ENCODE peak calls at places on chromosome 6, in four cellular contexts. G is left lung, C is ascending aorta, F is RWPE1. X is an unnamed sample.

GRCh38 chr6:69138893-69139494 is 503.9 kb downstream of the ADGRB3 start:
- DNase-seq in G (no peak), C (no peak), F (peak; percentile 16), X (no peak)

GRCh38 chr6:168042426-168043192 is 36.4 kb downstream of the FRMD1 start:
- DNase-seq in F (no peak), C (no peak), G (no peak), X (no peak)

GRCh38 chr6:148972481-148972880 is 225.7 kb downstream of the UST start:
- DNase-seq in F (peak; percentile 80), G (peak; percentile 86), C (no peak), X (peak; percentile 51)

GRCh38 chr6:142820336-142821016 is 124.5 kb downstream of the HIVEP2 start:
- DNase-seq in C (no peak), F (no peak), G (no peak), X (no peak)

GRCh38 chr6:34049395-34050342 is 96.2 kb downstream of the GRM4 start:
- DNase-seq in G (peak; percentile 43), F (no peak), C (no peak), X (no peak)

GRCh38 chr6:66418906-66419305 is 711.9 kb upstream of the EYS start:
- DNase-seq in C (no peak), F (no peak), G (no peak), X (no peak)

GRCh38 chr6:11770546-11771466 is 7.8 kb downstream of the ADTRP start:
- DNase-seq in C (peak; percentile 96), F (peak; percentile 96), G (peak; percentile 86), X (no peak)

GRCh38 chr6:168533428-168533827 is 92.4 kb downstream of the SMOC2 start:
- DNase-seq in G (no peak), F (no peak), C (no peak), X (no peak)

GRCh38 chr6:151905072-151905471 is 97.6 kb downstream of the ESR1 start:
- DNase-seq in C (no peak), F (no peak), G (no peak), X (no peak)

GRCh38 chr6:156852858-156853216 is 75.7 kb downstream of the ARID1B start:
- DNase-seq in F (no peak), C (no peak), G (no peak), X (no peak)

GRCh38 chr6:97203343-97203742 is 79.7 kb downstream of the MMS22L start:
- DNase-seq in F (no peak), C (no peak), G (no peak), X (no peak)

GRCh38 chr6:111781055-111781708 is 92.1 kb downstream of the FYN start:
- DNase-seq in C (no peak), F (peak; percentile 10), G (no peak), X (no peak)

GRCh38 chr6:52104979-52105378 is 17.6 kb upstream of the PKHD1 start:
- DNase-seq in G (no peak), F (no peak), C (no peak), X (no peak)

GRCh38 chr6:134247854-134248580 is 69.9 kb downstream of the SGK1 start:
- DNase-seq in C (no peak), G (no peak), F (no peak), X (no peak)

GRCh38 chr6:52598123-52598823 is 21.4 kb upstream of the TRAM2 start:
- DNase-seq in G (no peak), F (peak; percentile 52), C (peak; percentile 85), X (peak; percentile 68)

GRCh38 chr6:156658186-156658585 is 119.0 kb upstream of the ARID1B start:
- DNase-seq in F (no peak), C (no peak), G (no peak), X (no peak)

DNA sequence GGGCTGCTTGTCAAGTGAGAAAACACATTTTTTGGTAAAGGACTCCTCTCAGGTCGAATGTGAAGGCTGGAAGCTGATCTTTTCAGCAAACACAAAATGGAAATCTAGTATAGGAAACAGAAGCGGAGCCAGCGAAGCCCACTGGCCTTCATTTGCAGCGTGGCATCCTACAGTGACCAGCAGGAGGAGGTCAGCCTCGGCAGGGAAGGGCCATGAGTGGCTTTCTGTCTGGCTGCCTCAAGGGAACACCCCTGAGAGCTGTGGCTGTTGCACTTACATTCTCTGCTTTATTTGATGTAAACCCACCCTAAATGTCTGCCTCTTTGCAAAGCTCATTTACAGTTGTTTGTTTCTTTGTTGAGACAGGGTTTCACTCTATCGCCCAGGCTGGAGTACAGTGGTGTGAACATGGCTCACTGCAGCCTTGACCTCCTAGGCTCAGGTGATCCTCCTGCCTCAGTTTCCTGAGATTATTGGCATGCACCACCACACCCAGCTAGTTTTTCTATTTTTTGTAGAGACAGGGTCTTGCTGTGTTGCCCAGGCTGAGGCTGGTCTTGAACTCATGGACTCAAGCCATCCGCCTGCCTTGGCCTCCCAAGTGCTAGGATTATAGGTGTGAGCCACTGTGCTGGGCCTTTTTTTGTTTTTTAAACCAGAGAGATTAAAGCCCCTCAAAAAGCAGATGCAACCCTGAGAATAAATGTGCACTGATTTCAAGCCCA is 322.0 kb upstream of the SOX4 start:
- DNase-seq in C (no peak), G (no peak), F (no peak), X (no peak)
- TF ChIP-seq CTCF in C (no peak), G (no peak), F (no peak), X (no peak)

GRCh38 chr6:128361378-128361777 is 159.0 kb downstream of the PTPRK start:
- DNase-seq in F (no peak), C (no peak), G (no peak), X (no peak)

GRCh38 chr6:128352331-128352730 is 168.1 kb downstream of the PTPRK start:
- DNase-seq in C (no peak), F (no peak), G (no peak), X (no peak)

GRCh38 chr6:128363020-128363419 is 157.4 kb downstream of the PTPRK start:
- DNase-seq in F (no peak), C (no peak), G (no peak), X (no peak)

GRCh38 chr6:128358111-128358780 is 162.2 kb downstream of the PTPRK start:
- DNase-seq in F (no peak), C (no peak), G (no peak), X (no peak)

GRCh38 chr6:128357391-128358110 is 162.8 kb downstream of the PTPRK start:
- DNase-seq in F (no peak), C (no peak), G (no peak), X (no peak)
- TF ChIP-seq CTCF in F (no peak), C (no peak), G (no peak), X (no peak)

DNA sequence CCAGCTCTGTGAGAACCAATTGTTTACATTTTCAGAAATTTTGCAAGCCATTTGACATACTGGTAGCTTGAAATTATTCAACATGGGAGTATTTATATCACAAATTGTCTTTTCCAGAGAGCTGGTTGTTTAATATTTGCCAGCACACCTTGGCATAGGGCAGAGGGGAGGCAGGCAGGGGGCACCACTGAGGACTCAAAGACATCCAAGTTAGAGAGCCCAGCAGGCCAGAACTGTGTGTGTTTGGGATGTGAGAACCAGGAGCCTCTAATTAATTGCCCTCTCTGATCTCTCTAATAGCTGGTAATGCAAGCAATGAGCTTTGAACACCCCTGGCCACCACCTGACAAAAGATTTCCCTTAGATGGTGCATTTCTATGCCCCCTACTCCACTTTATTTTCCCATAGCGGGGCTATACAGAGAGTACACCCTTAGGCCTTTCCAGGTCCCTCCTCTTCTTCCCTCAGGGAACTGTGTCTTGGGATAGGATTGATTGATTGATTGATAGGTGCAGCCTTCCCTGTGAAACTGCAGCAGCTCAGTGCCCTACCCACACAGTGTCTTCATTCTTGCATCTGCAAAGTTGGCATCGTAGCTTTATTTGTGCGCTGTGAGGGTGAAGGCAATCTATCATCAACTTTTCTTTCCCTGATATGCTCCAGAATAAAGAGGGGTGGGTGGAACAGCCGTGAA is 29.2 kb downstream of the MOCS1 start:
- DNase-seq in C (no peak), F (no peak), G (no peak), X (no peak)
- TF ChIP-seq CTCF in C (no peak), F (no peak), G (no peak), X (no peak)

DNA sequence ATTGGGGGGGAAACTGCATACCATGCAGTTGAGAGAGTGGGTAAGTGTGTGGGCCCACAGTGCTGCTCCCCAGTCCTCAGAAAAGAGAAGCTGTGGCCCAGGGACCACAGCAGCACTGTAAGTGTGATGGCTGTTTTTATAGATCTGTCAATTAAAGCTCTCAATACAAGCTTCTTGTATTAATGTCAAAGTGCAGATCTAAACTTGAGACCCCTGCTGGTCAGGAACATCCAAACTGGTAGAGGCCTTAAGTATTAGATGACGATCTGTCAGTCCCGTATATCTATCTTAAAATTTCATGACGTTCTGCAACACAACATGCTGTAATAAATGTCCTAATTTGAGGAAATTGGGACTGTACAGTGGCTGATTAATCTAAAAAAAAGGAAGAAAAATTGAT is 74.8 kb downstream of the TULP4 start:
- DNase-seq in C (no peak), G (no peak), F (no peak), X (no peak)
- TF ChIP-seq CTCF in C (no peak), G (no peak), F (no peak), X (no peak)

DNA sequence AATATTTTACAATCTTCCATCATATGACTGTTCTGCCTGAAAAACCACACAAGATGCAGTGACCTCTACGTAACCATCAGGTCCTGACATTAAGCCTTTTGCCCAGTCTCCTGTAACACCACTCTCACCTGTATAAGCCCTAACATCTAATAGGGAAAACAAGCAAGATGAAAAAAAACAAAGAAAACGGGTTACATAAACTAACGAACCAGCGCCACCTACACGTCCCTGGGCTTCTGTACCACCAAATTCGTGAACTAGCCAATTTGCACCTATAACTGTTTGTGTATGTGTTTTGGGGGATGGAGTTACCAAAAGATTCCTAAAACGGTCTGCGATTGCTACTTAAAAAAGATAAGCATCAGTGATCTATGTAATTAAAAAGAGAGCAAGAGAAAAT is 70.2 kb downstream of the BLOC1S5 start:
- DNase-seq in G (no peak), F (no peak), C (no peak), X (no peak)
- TF ChIP-seq CTCF in G (no peak), F (no peak), C (no peak), X (no peak)

GRCh38 chr6:39102024-39102820 is 12.8 kb downstream of the SAYSD1 start:
- DNase-seq in C (no peak), F (no peak), G (no peak), X (peak; percentile 70)
- TF ChIP-seq CTCF in C (no peak), F (no peak), G (peak; percentile 37), X (peak; percentile 70)

GRCh38 chr6:100614933-100615332 is 150.2 kb upstream of the SIM1 start:
- DNase-seq in C (no peak), F (no peak), G (peak; percentile 32), X (no peak)
- TF ChIP-seq CTCF in C (no peak), F (no peak), G (no peak), X (no peak)

X was measured in endothelial cell.